ENCODE peak calls at places on chromosomes 1 and 21, in four cellular contexts. One of them, this sample, is unnamed.

GRCh38 chr1:228073061-228073869 is 9.2 kb upstream of the ARF1 start:
- DNase-seq in heart left ventricle: peak; percentile 25
- DNase-seq in dorsolateral prefrontal cortex: no peak
- DNase-seq in H9: no peak
- DNase-seq in this sample: no peak

GRCh38 chr1:45820797-45821196 is 17.4 kb downstream of the MAST2 start:
- DNase-seq in heart left ventricle: no peak
- DNase-seq in dorsolateral prefrontal cortex: no peak
- DNase-seq in H9: no peak
- DNase-seq in this sample: no peak

GRCh38 chr1:239654998-239655397 is 268.6 kb downstream of the CHRM3 start:
- DNase-seq in heart left ventricle: no peak
- DNase-seq in dorsolateral prefrontal cortex: no peak
- DNase-seq in H9: no peak
- DNase-seq in this sample: no peak

GRCh38 chr1:8189931-8190483 is 127.9 kb upstream of the SLC45A1 start:
- DNase-seq in heart left ventricle: no peak
- DNase-seq in dorsolateral prefrontal cortex: no peak
- DNase-seq in H9: no peak
- DNase-seq in this sample: no peak

GRCh38 chr1:67723620-67724019 is 38.6 kb downstream of the GADD45A start:
- DNase-seq in heart left ventricle: no peak
- DNase-seq in dorsolateral prefrontal cortex: no peak
- DNase-seq in H9: no peak
- DNase-seq in this sample: no peak

GRCh38 chr1:25467193-25467592 is 36.5 kb downstream of the MACO1 start:
- DNase-seq in heart left ventricle: no peak
- DNase-seq in dorsolateral prefrontal cortex: no peak
- DNase-seq in H9: no peak
- DNase-seq in this sample: no peak

GRCh38 chr1:7478797-7479499 is 292.1 kb upstream of the VAMP3 start:
- DNase-seq in heart left ventricle: peak; percentile 95
- DNase-seq in dorsolateral prefrontal cortex: peak; percentile 76
- DNase-seq in H9: no peak
- DNase-seq in this sample: no peak

GRCh38 chr21:36170823-36171222 is 14.2 kb downstream of the DOP1B start:
- DNase-seq in heart left ventricle: no peak
- DNase-seq in dorsolateral prefrontal cortex: no peak
- DNase-seq in H9: peak; percentile 7
- DNase-seq in this sample: no peak

GRCh38 chr1:212967767-212968166 is 17.4 kb downstream of the VASH2 start:
- DNase-seq in heart left ventricle: no peak
- DNase-seq in dorsolateral prefrontal cortex: no peak
- DNase-seq in H9: peak; percentile 83
- DNase-seq in this sample: peak; percentile 12

GRCh38 chr1:1079408-1080121 is 5.5 kb upstream of the RNF223 start:
- DNase-seq in heart left ventricle: peak; percentile 59
- DNase-seq in dorsolateral prefrontal cortex: peak; percentile 50
- DNase-seq in H9: peak; percentile 81
- DNase-seq in this sample: peak; percentile 40

GRCh38 chr21:44761747-44762208 is 39.8 kb downstream of the UBE2G2 start:
- DNase-seq in heart left ventricle: no peak
- DNase-seq in dorsolateral prefrontal cortex: no peak
- DNase-seq in H9: peak; percentile 28
- DNase-seq in this sample: no peak

GRCh38 chr1:39825432-39825941 is 36.8 kb upstream of the BMP8B start:
- DNase-seq in heart left ventricle: no peak
- DNase-seq in dorsolateral prefrontal cortex: no peak
- DNase-seq in H9: no peak
- DNase-seq in this sample: peak; percentile 25

GRCh38 chr21:39518845-39519205 is 67.1 kb downstream of the SH3BGR start:
- DNase-seq in heart left ventricle: no peak
- DNase-seq in dorsolateral prefrontal cortex: no peak
- DNase-seq in H9: no peak
- DNase-seq in this sample: no peak

GRCh38 chr1:23529146-23530088 is 1.6 kb downstream of the E2F2 start:
- DNase-seq in heart left ventricle: no peak
- DNase-seq in dorsolateral prefrontal cortex: no peak
- DNase-seq in H9: no peak
- DNase-seq in this sample: no peak

GRCh38 chr1:208010070-208010469 is 99.1 kb upstream of the CD34 start:
- DNase-seq in heart left ventricle: no peak
- DNase-seq in dorsolateral prefrontal cortex: no peak
- DNase-seq in H9: no peak
- DNase-seq in this sample: no peak

GRCh38 chr21:34198232-34199120 is 125.1 kb downstream of the MRPS6 start:
- DNase-seq in heart left ventricle: no peak
- DNase-seq in dorsolateral prefrontal cortex: no peak
- DNase-seq in H9: no peak
- DNase-seq in this sample: peak; percentile 79

GRCh38 chr1:116586741-116587143 is 15.9 kb upstream of the CD58 start:
- DNase-seq in heart left ventricle: no peak
- DNase-seq in dorsolateral prefrontal cortex: no peak
- DNase-seq in H9: no peak
- DNase-seq in this sample: no peak

GRCh38 chr21:43721225-43721605 is 2.3 kb downstream of the PDXK start:
- DNase-seq in heart left ventricle: no peak
- DNase-seq in dorsolateral prefrontal cortex: no peak
- DNase-seq in H9: no peak
- DNase-seq in this sample: no peak

GRCh38 chr1:226751687-226752086 is 12.6 kb upstream of the ITPKB start:
- DNase-seq in heart left ventricle: no peak
- DNase-seq in dorsolateral prefrontal cortex: no peak
- DNase-seq in H9: no peak
- DNase-seq in this sample: no peak

GRCh38 chr1:156804572-156805243 is 11.9 kb downstream of the SH2D2A start:
- DNase-seq in heart left ventricle: peak; percentile 26
- DNase-seq in dorsolateral prefrontal cortex: no peak
- DNase-seq in H9: no peak
- DNase-seq in this sample: peak; percentile 39

GRCh38 chr1:3713840-3714239 is 38.4 kb upstream of the CCDC27 start:
- DNase-seq in heart left ventricle: no peak
- DNase-seq in dorsolateral prefrontal cortex: no peak
- DNase-seq in H9: no peak
- DNase-seq in this sample: no peak

GRCh38 chr1:87318056-87318650 is 10.5 kb upstream of the LMO4 start:
- DNase-seq in heart left ventricle: no peak
- DNase-seq in dorsolateral prefrontal cortex: no peak
- DNase-seq in H9: no peak
- DNase-seq in this sample: no peak

GRCh38 chr1:9078035-9078948 is 8.9 kb upstream of the SLC2A5 start:
- DNase-seq in heart left ventricle: no peak
- DNase-seq in dorsolateral prefrontal cortex: no peak
- DNase-seq in H9: no peak
- DNase-seq in this sample: no peak

GRCh38 chr1:75723989-75724471 is 479 bp upstream of the ACADM start:
- DNase-seq in heart left ventricle: peak; percentile 92
- DNase-seq in dorsolateral prefrontal cortex: peak; percentile 88
- DNase-seq in H9: peak; percentile 90
- DNase-seq in this sample: peak; percentile 81

GRCh38 chr1:17874231-17874630 is 119.1 kb downstream of the ACTL8 start:
- DNase-seq in heart left ventricle: no peak
- DNase-seq in dorsolateral prefrontal cortex: no peak
- DNase-seq in H9: no peak
- DNase-seq in this sample: no peak

GRCh38 chr1:61310538-61310937 is 228.2 kb downstream of the NFIA start:
- DNase-seq in heart left ventricle: no peak
- DNase-seq in dorsolateral prefrontal cortex: no peak
- DNase-seq in H9: no peak
- DNase-seq in this sample: no peak

GRCh38 chr1:87765686-87766085 is 437.0 kb downstream of the LMO4 start:
- DNase-seq in heart left ventricle: no peak
- DNase-seq in dorsolateral prefrontal cortex: no peak
- DNase-seq in H9: no peak
- DNase-seq in this sample: no peak

GRCh38 chr1:33312413-33312749 is 8.5 kb downstream of the A3GALT2 start:
- DNase-seq in heart left ventricle: peak; percentile 16
- DNase-seq in dorsolateral prefrontal cortex: no peak
- DNase-seq in H9: no peak
- DNase-seq in this sample: no peak

GRCh38 chr1:230713915-230714764 is at the start of gene AGT:
- DNase-seq in heart left ventricle: peak; percentile 92
- DNase-seq in dorsolateral prefrontal cortex: peak; percentile 87
- DNase-seq in H9: no peak
- DNase-seq in this sample: no peak

DNA sequence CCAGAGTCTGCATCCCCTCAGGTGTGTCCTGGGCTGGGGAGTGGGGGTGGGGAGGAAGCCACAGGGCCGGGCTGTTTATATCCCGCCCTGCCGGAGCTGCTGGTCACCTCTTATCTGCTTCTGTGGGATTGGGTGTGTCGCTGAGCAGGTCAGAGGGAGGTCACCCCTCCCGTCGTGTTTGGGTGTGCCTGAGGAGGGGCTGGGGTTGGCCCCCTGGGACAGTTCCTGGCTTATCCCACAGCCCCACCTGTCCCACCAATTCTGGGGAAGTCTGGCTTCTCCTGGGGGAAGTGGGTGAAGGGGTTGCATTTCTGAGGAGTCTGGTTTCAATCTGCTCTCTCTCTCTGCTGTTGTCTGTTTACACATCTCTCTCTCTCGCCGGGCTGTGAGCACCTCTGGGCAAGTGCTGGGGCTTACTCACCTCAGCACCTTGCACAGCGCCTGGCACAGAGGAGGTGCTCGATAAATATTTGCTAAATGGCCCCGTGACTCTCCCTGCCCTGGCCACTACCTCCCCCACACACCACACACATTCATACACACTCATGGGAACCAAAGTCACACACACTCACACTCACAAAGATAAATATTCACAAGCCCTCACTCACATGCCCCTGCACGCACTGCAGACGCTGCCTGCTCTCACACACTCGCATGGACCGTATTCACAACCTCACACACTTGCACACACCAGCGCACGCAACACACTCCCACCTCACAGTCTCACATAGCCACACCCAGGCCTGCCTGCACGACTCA is 8.3 kb downstream of the ELF3 start:
- DNase-seq in heart left ventricle: no peak
- DNase-seq in dorsolateral prefrontal cortex: no peak
- DNase-seq in H9: no peak
- DNase-seq in this sample: no peak
- H3K27ac ChIP-seq in heart left ventricle: no peak overlapping the region
- H3K27ac ChIP-seq in dorsolateral prefrontal cortex: no peak overlapping the region
- H3K27ac ChIP-seq in H9: no peak overlapping the region
- H3K27ac ChIP-seq in this sample: no peak overlapping the region

GRCh38 chr1:47405697-47406096 is 10.4 kb upstream of the FOXE3 start:
- DNase-seq in heart left ventricle: no peak
- DNase-seq in dorsolateral prefrontal cortex: no peak
- DNase-seq in H9: peak; percentile 34
- DNase-seq in this sample: peak; percentile 37
- H3K27ac ChIP-seq in heart left ventricle: no peak overlapping the region
- H3K27ac ChIP-seq in dorsolateral prefrontal cortex: no peak overlapping the region
- H3K27ac ChIP-seq in H9: no peak overlapping the region
- H3K27ac ChIP-seq in this sample: no peak overlapping the region

DNA sequence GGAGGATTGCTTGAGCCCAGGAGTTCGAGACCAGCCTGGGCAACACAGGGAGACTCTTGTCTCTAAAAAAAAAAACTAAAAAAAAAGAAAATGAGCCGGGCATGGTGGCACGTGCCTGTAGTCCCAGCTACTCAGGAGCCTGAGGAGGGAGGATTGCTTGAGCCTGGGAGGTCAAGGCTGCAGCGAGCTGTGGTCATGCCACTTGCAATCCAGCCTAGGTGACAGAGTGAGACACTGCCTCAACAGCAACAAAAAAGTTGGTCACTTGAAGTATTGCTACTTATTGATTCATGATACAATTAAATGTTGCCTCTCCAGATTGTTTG is 57.9 kb upstream of the CXADR start:
- DNase-seq in heart left ventricle: no peak
- DNase-seq in dorsolateral prefrontal cortex: no peak
- DNase-seq in H9: no peak
- DNase-seq in this sample: no peak
- H3K27ac ChIP-seq in heart left ventricle: no peak overlapping the region
- H3K27ac ChIP-seq in dorsolateral prefrontal cortex: peak overlapping the region; percentile 32
- H3K27ac ChIP-seq in H9: no peak overlapping the region
- H3K27ac ChIP-seq in this sample: no peak overlapping the region

GRCh38 chr1:154808909-154809262 is 61.2 kb downstream of the KCNN3 start:
- DNase-seq in heart left ventricle: peak; percentile 55
- DNase-seq in dorsolateral prefrontal cortex: no peak
- DNase-seq in H9: no peak
- DNase-seq in this sample: no peak

GRCh38 chr1:154803203-154803920 is 66.7 kb downstream of the KCNN3 start:
- DNase-seq in heart left ventricle: no peak
- DNase-seq in dorsolateral prefrontal cortex: no peak
- DNase-seq in H9: no peak
- DNase-seq in this sample: no peak

GRCh38 chr1:154807048-154807591 is 63.0 kb downstream of the KCNN3 start:
- DNase-seq in heart left ventricle: no peak
- DNase-seq in dorsolateral prefrontal cortex: no peak
- DNase-seq in H9: no peak
- DNase-seq in this sample: no peak

GRCh38 chr1:154808261-154808908 is 61.7 kb downstream of the KCNN3 start:
- DNase-seq in heart left ventricle: peak; percentile 61
- DNase-seq in dorsolateral prefrontal cortex: no peak
- DNase-seq in H9: no peak
- DNase-seq in this sample: no peak

DNA sequence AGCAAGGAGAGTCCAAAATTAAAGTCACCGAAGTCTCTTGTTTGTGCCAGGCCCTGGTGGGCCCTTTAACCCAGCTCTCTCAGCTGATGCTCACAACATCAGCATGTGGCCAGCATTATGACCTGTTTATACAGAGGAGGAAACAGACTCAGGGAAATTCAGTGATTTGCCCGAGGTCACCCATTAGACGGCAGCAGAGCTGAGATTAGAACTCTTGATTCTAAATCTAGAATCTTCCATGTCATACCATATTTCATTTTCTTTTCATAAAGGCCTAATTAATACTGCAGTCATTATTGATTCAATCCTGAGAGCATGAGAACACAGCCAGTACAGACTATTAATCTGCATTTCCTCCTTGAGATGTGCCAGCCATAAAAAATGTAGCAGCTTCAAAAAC is 63.7 kb downstream of the KCNN3 start:
- DNase-seq in heart left ventricle: no peak
- DNase-seq in dorsolateral prefrontal cortex: no peak
- DNase-seq in H9: no peak
- DNase-seq in this sample: no peak
- H3K27ac ChIP-seq in heart left ventricle: no peak overlapping the region
- H3K27ac ChIP-seq in dorsolateral prefrontal cortex: no peak overlapping the region
- H3K27ac ChIP-seq in H9: no peak overlapping the region
- H3K27ac ChIP-seq in this sample: no peak overlapping the region

DNA sequence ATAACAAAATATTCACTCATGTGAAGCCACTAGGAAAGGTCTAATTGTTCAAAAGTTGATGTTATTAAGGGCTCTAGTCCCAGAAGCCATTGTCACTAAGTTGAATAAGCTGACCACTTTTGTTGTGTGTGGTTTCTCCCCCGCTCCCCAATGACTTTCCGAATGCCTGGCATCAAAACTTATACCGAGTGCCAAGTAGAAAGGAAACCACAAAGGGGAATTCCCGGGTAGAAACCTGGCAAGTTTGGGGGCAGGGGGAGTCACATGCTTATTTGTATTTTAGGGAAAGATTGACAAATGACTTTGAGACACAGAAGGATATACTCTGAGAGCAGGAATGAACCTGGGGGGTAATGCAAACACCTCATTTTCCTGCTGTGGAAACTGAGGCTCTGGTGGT is 154.1 kb downstream of the TGFBR3 start:
- DNase-seq in heart left ventricle: no peak
- DNase-seq in dorsolateral prefrontal cortex: no peak
- DNase-seq in H9: no peak
- DNase-seq in this sample: no peak
- H3K27ac ChIP-seq in heart left ventricle: no peak overlapping the region
- H3K27ac ChIP-seq in dorsolateral prefrontal cortex: no peak overlapping the region
- H3K27ac ChIP-seq in H9: no peak overlapping the region
- H3K27ac ChIP-seq in this sample: no peak overlapping the region

GRCh38 chr1:198493324-198493723 is 47.2 kb downstream of the ATP6V1G3 start:
- DNase-seq in heart left ventricle: no peak
- DNase-seq in dorsolateral prefrontal cortex: no peak
- DNase-seq in H9: no peak
- DNase-seq in this sample: no peak
- H3K27ac ChIP-seq in heart left ventricle: no peak overlapping the region
- H3K27ac ChIP-seq in dorsolateral prefrontal cortex: no peak overlapping the region
- H3K27ac ChIP-seq in H9: no peak overlapping the region
- H3K27ac ChIP-seq in this sample: no peak overlapping the region